ENCODE peak calls at places on chromosomes 12 and 14, in nine cellular contexts. One of them, this sample, is unnamed.
A peak's percentile ranks its signal among the peaks of the same experiment; 100 is the strongest.

GRCh38 chr14:77955816-77956796 is 156.2 kb downstream of the ADCK1 start:
- DNase-seq in pancreas: no peak
- DNase-seq in sciatic nerve: no peak
- DNase-seq in NCI-H1417: no peak
- DNase-seq in GM04504: no peak
- DNase-seq in hypothalamus: no peak
- DNase-seq in dermis microvascular lymphatic vessel endothelial cell: no peak
- DNase-seq in T-helper 9 cell: no peak
- DNase-seq in uterus: no peak
- DNase-seq in this sample: no peak

GRCh38 chr14:89351364-89351957 is 65.6 kb downstream of the FOXN3 start:
- DNase-seq in sciatic nerve: no peak
- DNase-seq in T-helper 9 cell: no peak
- DNase-seq in dermis microvascular lymphatic vessel endothelial cell: peak; percentile 23
- DNase-seq in pancreas: peak; percentile 55
- DNase-seq in GM04504: no peak
- DNase-seq in hypothalamus: no peak
- DNase-seq in uterus: peak; percentile 34
- DNase-seq in NCI-H1417: peak; percentile 40
- DNase-seq in this sample: no peak

GRCh38 chr12:53231859-53232640 is at the start of gene RARG:
- DNase-seq in GM04504: no peak
- DNase-seq in dermis microvascular lymphatic vessel endothelial cell: no peak
- DNase-seq in hypothalamus: no peak
- DNase-seq in NCI-H1417: peak; percentile 34
- DNase-seq in sciatic nerve: peak; percentile 82
- DNase-seq in uterus: peak; percentile 66
- DNase-seq in pancreas: peak; percentile 54
- DNase-seq in T-helper 9 cell: peak; percentile 71
- DNase-seq in this sample: peak; percentile 38

GRCh38 chr12:88628856-88629509 is 48.7 kb upstream of the KITLG start:
- DNase-seq in NCI-H1417: no peak
- DNase-seq in hypothalamus: no peak
- DNase-seq in GM04504: no peak
- DNase-seq in T-helper 9 cell: no peak
- DNase-seq in dermis microvascular lymphatic vessel endothelial cell: no peak
- DNase-seq in pancreas: peak; percentile 60
- DNase-seq in sciatic nerve: no peak
- DNase-seq in uterus: no peak
- DNase-seq in this sample: no peak

GRCh38 chr14:55160989-55161388 is 30.4 kb downstream of the DLGAP5 start:
- DNase-seq in uterus: no peak
- DNase-seq in GM04504: no peak
- DNase-seq in NCI-H1417: peak; percentile 56
- DNase-seq in dermis microvascular lymphatic vessel endothelial cell: peak; percentile 59
- DNase-seq in T-helper 9 cell: no peak
- DNase-seq in pancreas: no peak
- DNase-seq in hypothalamus: no peak
- DNase-seq in sciatic nerve: no peak
- DNase-seq in this sample: no peak

GRCh38 chr12:49553512-49554088 is 14.3 kb downstream of the MCRS1 start:
- DNase-seq in GM04504: no peak
- DNase-seq in dermis microvascular lymphatic vessel endothelial cell: peak; percentile 50
- DNase-seq in hypothalamus: no peak
- DNase-seq in uterus: no peak
- DNase-seq in T-helper 9 cell: no peak
- DNase-seq in pancreas: no peak
- DNase-seq in NCI-H1417: peak; percentile 91
- DNase-seq in sciatic nerve: no peak
- DNase-seq in this sample: no peak

GRCh38 chr14:106372870-106373657 is 846.7 kb downstream of the TMEM121 start:
- DNase-seq in uterus: no peak
- DNase-seq in sciatic nerve: peak; percentile 61
- DNase-seq in GM04504: no peak
- DNase-seq in NCI-H1417: peak; percentile 78
- DNase-seq in pancreas: peak; percentile 55
- DNase-seq in T-helper 9 cell: peak; percentile 71
- DNase-seq in dermis microvascular lymphatic vessel endothelial cell: peak; percentile 3
- DNase-seq in hypothalamus: no peak
- DNase-seq in this sample: no peak

GRCh38 chr12:92185052-92185451 is 39.4 kb upstream of the BTG1 start:
- DNase-seq in GM04504: no peak
- DNase-seq in dermis microvascular lymphatic vessel endothelial cell: no peak
- DNase-seq in sciatic nerve: no peak
- DNase-seq in NCI-H1417: no peak
- DNase-seq in uterus: no peak
- DNase-seq in T-helper 9 cell: no peak
- DNase-seq in hypothalamus: no peak
- DNase-seq in pancreas: no peak
- DNase-seq in this sample: no peak

GRCh38 chr14:53152627-53152908 is 555 bp downstream of the DDHD1 start:
- DNase-seq in sciatic nerve: peak; percentile 67
- DNase-seq in dermis microvascular lymphatic vessel endothelial cell: no peak
- DNase-seq in uterus: no peak
- DNase-seq in T-helper 9 cell: no peak
- DNase-seq in pancreas: no peak
- DNase-seq in hypothalamus: no peak
- DNase-seq in GM04504: peak; percentile 7
- DNase-seq in NCI-H1417: no peak
- DNase-seq in this sample: peak; percentile 52

GRCh38 chr14:32083789-32084188 is 6.7 kb downstream of the ARHGAP5 start:
- DNase-seq in sciatic nerve: no peak
- DNase-seq in GM04504: no peak
- DNase-seq in hypothalamus: no peak
- DNase-seq in T-helper 9 cell: no peak
- DNase-seq in uterus: no peak
- DNase-seq in NCI-H1417: no peak
- DNase-seq in pancreas: no peak
- DNase-seq in dermis microvascular lymphatic vessel endothelial cell: no peak
- DNase-seq in this sample: no peak

GRCh38 chr12:44053550-44054243 is 217.8 kb downstream of the TMEM117 start:
- DNase-seq in T-helper 9 cell: no peak
- DNase-seq in GM04504: peak; percentile 12
- DNase-seq in sciatic nerve: no peak
- DNase-seq in uterus: no peak
- DNase-seq in hypothalamus: no peak
- DNase-seq in dermis microvascular lymphatic vessel endothelial cell: no peak
- DNase-seq in NCI-H1417: no peak
- DNase-seq in pancreas: no peak
- DNase-seq in this sample: no peak

GRCh38 chr12:12538535-12538934 is 24.1 kb downstream of the DUSP16 start:
- DNase-seq in uterus: no peak
- DNase-seq in hypothalamus: no peak
- DNase-seq in NCI-H1417: no peak
- DNase-seq in sciatic nerve: no peak
- DNase-seq in dermis microvascular lymphatic vessel endothelial cell: no peak
- DNase-seq in GM04504: no peak
- DNase-seq in pancreas: no peak
- DNase-seq in T-helper 9 cell: no peak
- DNase-seq in this sample: no peak

This sample was measured in amygdala.